ENCODE peak calls at places on chromosomes 16 and 17, in ten cellular contexts. K is mesenchymal stem cell, I is heart right ventricle, A is HCT116, T is cardiac muscle cell, C is adrenal gland, Z is A549, W is Peyer's patch, U is GM23248, O is right cardiac atrium. V is an unnamed sample.

GRCh38 chr16:15952265-15952711 is 2.9 kb downstream of the ABCC1 start:
- DNase-seq in K (peak; percentile 45), I (peak; percentile 52), A (no peak), T (peak; percentile 23), C (peak; percentile 49), Z (no peak), W (no peak), U (peak; percentile 37), O (no peak), V (no peak)

GRCh38 chr17:71084838-71085237 is 915.5 kb downstream of the KCNJ2 start:
- DNase-seq in K (no peak), I (no peak), A (no peak), T (no peak), C (no peak), Z (no peak), W (no peak), U (no peak), O (no peak), V (no peak)

GRCh38 chr16:46673320-46674013 is 15.5 kb downstream of the VPS35 start:
- DNase-seq in K (peak; percentile 77), I (peak; percentile 41), A (peak; percentile 51), T (peak; percentile 83), C (peak; percentile 55), Z (peak; percentile 74), W (no peak), U (peak; percentile 74), O (peak; percentile 23), V (peak; percentile 12)

GRCh38 chr17:27481327-27481726 is 25.1 kb downstream of the KSR1 start:
- DNase-seq in K (no peak), I (no peak), A (no peak), T (no peak), C (no peak), Z (no peak), W (no peak), U (no peak), O (no peak), V (no peak)

GRCh38 chr16:31351937-31352315 is 3.0 kb upstream of the ITGAX start:
- DNase-seq in K (no peak), I (no peak), A (no peak), T (no peak), C (no peak), Z (no peak), W (no peak), U (peak; percentile 32), O (no peak), V (no peak)

GRCh38 chr17:18038149-18038850 is 668 bp downstream of the ATPAF2 start:
- DNase-seq in K (peak; percentile 11), I (no peak), A (no peak), T (no peak), C (no peak), Z (no peak), W (no peak), U (peak; percentile 51), O (no peak), V (no peak)

GRCh38 chr17:16439867-16440351 is 24.5 kb downstream of the TRPV2 start:
- DNase-seq in K (peak; percentile 42), I (no peak), A (no peak), T (no peak), C (no peak), Z (no peak), W (no peak), U (peak; percentile 37), O (no peak), V (no peak)

GRCh38 chr16:12027091-12027490 is 50.6 kb downstream of the SNX29 start:
- DNase-seq in K (no peak), I (no peak), A (peak; percentile 21), T (no peak), C (no peak), Z (no peak), W (no peak), U (no peak), O (no peak), V (peak; percentile 61)

GRCh38 chr16:17407321-17407720 is 63.4 kb downstream of the XYLT1 start:
- DNase-seq in K (no peak), I (no peak), A (no peak), T (no peak), C (no peak), Z (no peak), W (no peak), U (no peak), O (no peak), V (no peak)

GRCh38 chr16:87608400-87608985 is 6.2 kb downstream of the JPH3 start:
- DNase-seq in K (peak; percentile 67), I (peak; percentile 71), A (no peak), T (peak; percentile 88), C (peak; percentile 71), Z (no peak), W (no peak), U (peak; percentile 74), O (peak; percentile 65), V (no peak)

GRCh38 chr17:39655105-39655504 is 10.0 kb upstream of the TCAP start:
- DNase-seq in K (no peak), I (no peak), A (no peak), T (no peak), C (no peak), Z (no peak), W (no peak), U (no peak), O (no peak), V (no peak)

GRCh38 chr16:82236415-82236814 is 66.4 kb upstream of the MPHOSPH6 start:
- DNase-seq in K (no peak), I (no peak), A (no peak), T (no peak), C (no peak), Z (no peak), W (no peak), U (no peak), O (no peak), V (no peak)

DNA sequence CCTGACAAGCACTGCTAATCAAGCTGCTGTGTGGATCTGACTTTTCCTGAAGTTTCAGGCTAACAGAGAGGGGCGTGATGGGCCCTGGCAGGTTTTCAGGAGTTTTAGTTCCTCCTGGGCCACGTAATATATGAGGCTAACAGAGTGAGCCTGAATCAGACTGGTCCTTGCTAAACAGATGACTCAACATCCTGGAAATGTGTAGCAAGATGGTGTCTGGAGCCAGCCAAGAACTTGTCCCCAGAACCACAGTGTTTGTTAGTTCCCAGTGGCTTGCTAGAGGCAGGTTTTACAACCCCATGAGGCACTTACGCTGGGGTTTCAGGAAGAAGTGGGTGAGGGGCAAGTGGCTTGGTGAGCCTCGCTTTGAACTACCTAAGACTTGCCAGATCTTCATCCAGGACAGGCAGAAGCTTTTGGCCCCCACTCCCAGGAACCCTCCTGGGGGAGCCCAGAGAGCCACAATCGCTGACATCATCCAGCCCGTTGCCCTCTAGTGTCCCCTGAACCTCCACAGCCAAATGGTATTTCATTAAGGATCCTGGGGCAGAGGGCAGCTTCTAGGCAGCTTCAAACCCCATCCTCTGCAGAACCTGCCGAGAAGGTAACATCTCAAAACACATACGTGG is 15.9 kb downstream of the TMEM92 start:
- DNase-seq in K (peak; percentile 99), I (peak; percentile 59), A (peak; percentile 29), T (no peak), C (peak; percentile 79), Z (peak; percentile 87), W (no peak), U (peak; percentile 99), O (peak; percentile 86), V (peak; percentile 91)
- H3K27ac ChIP-seq in K (peak overlapping the region; percentile 55), I (peak overlapping the region; percentile 80), A (no peak overlapping the region), T (no peak overlapping the region), C (no peak overlapping the region), Z (peak overlapping the region; percentile 91), W (peak overlapping the region; percentile 74), U (peak overlapping the region; percentile 97), O (peak overlapping the region; percentile 92), V (peak overlapping the region; percentile 91)

DNA sequence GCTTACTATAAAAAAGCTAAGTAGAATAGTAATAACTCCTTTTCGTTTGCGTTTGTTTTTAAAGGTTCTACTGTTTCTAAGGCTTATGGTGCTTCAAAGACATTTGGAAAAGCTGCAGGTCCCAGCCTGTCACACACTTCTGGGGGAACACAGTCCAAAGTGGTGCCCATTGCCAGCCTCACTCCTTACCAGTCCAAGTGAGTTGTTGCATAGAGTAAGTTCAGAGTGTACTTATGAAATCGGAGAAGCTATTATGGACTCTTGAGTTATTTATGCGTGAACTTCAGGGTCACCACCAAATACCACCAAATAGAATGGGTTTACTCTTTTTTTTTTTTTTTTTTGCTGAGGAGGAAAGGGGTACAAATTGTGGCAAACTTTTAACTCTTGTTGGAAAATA is 45.8 kb downstream of the RPA1 start:
- DNase-seq in K (no peak), I (no peak), A (no peak), T (no peak), C (no peak), Z (no peak), W (no peak), U (no peak), O (no peak), V (no peak)
- H3K27ac ChIP-seq in K (no peak overlapping the region), I (no peak overlapping the region), A (no peak overlapping the region), T (no peak overlapping the region), C (no peak overlapping the region), Z (no peak overlapping the region), W (no peak overlapping the region), U (no peak overlapping the region), O (no peak overlapping the region), V (no peak overlapping the region)

DNA sequence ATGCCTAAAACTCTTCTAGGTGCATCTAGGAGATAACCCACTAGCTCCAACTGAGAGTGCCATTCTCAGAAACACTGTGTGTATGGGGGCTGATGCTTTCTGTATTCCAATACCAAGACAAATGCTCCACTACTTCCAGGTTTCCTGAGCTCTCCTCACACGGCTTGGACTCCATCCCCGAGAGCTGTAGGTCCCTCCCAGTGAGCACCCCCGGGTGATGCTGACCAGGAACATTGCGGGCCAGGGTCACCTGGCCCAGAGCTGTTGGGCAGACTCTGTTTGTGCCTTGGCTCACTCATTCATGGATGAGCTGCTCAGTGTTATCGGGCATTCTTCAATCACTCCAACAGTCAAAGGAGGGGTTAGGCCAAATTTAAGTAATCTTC is 7.0 kb downstream of the CUEDC1 start:
- DNase-seq in K (peak; percentile 43), I (no peak), A (no peak), T (no peak), C (no peak), Z (no peak), W (no peak), U (peak; percentile 44), O (no peak), V (no peak)
- H3K27ac ChIP-seq in K (peak overlapping the region; percentile 98), I (peak overlapping the region; percentile 100), A (peak overlapping the region; percentile 97), T (no peak overlapping the region), C (peak overlapping the region; percentile 84), Z (peak overlapping the region; percentile 100), W (peak overlapping the region; percentile 77), U (peak overlapping the region; percentile 79), O (peak overlapping the region; percentile 87), V (peak overlapping the region; percentile 97)

DNA sequence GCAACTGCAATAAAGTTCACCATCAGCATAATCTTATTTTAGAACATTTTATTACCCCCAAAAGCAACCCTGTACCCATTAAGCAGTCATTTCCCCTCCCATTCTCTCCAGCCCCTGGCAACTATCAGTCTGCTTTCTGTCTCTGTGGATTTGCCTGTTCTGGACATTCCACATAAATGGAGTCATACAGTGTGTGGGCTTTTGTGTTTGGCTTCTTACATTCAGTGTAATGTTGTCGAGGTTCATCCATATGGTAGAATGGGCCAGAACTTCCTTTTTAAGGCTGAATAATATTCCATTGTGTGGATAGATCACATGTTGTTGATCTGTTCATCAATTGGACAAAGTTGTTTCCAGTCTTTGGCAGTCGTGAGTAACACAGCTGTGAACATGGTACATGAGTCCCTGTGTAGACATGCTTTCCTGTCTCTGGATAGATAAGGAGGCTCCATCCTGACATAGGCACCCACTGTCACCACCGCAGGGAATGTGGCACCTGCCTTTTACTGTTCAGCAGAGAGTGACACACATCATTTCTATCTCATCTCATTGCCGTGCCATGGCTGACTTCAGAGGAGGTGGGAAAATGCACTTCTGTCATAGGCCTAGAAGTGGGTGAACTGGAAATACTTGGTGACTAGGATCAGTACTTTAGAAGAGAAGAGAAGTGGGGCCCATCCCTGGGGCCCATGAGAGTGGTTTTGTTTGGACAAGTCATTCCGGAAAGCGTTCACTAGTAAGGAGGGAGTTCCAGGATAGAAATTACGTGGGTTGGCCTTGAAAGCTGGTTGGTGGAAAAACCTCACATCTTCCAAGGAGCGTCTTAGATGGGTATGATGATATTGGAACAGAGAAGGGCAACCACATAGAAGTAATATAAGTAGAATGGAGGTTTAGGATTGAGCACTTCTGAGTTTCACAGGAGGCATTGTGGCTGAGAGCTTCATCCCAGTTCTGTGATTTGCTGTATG is 25.8 kb downstream of the EPN2 start:
- DNase-seq in K (peak; percentile 89), I (no peak), A (no peak), T (no peak), C (no peak), Z (no peak), W (no peak), U (peak; percentile 84), O (no peak), V (peak; percentile 53)
- H3K27ac ChIP-seq in K (peak overlapping the region; percentile 9), I (peak overlapping the region; percentile 64), A (no peak overlapping the region), T (no peak overlapping the region), C (peak overlapping the region; percentile 24), Z (no peak overlapping the region), W (peak overlapping the region; percentile 56), U (peak overlapping the region; percentile 83), O (peak overlapping the region; percentile 95), V (peak overlapping the region; percentile 72)